ENCODE peak calls at places on chromosome 5, in five cellular contexts. F, W, O, K and J are unnamed samples.

GRCh38 chr5:148452499-148453193 is 68.9 kb downstream of the FBXO38 start:
- DNase-seq in F (no peak), W (no peak), O (no peak), K (no peak), J (no peak)

GRCh38 chr5:174935854-174936474 is 211.6 kb downstream of the MSX2 start:
- DNase-seq in F (peak), O (peak), K (peak), W (peak), J (peak)

GRCh38 chr5:66151030-66151429 is 6.9 kb downstream of the SREK1 start:
- DNase-seq in W (no peak), K (no peak), O (no peak), F (no peak), J (no peak)

GRCh38 chr5:154058055-154059038 is 19.6 kb downstream of the MFAP3 start:
- DNase-seq in K (no peak), F (no peak), W (no peak), O (no peak), J (peak)

GRCh38 chr5:137142371-137143243 is 356.5 kb downstream of the SPOCK1 start:
- DNase-seq in O (peak), K (peak), F (no peak), W (no peak), J (peak)

GRCh38 chr5:14414007-14414406 is 167.6 kb upstream of the OTULINL start:
- DNase-seq in O (no peak), K (no peak), F (no peak), W (no peak), J (no peak)

GRCh38 chr5:497871-498509 is 26.3 kb downstream of the SLC9A3 start:
- DNase-seq in K (no peak), W (no peak), F (no peak), O (no peak), J (no peak)

GRCh38 chr5:94174748-94175411 is 433.5 kb upstream of the POU5F2 start:
- DNase-seq in K (no peak), O (no peak), F (no peak), W (no peak), J (peak)

GRCh38 chr5:141521244-141521781 is 32.4 kb downstream of the PCDHGC5 start:
- DNase-seq in K (no peak), O (peak), F (peak), W (no peak), J (peak)
- H3K4me3 ChIP-seq in K (peak), O (no peak), F (no peak), W (no peak), J (peak)

GRCh38 chr5:1888541-1889251 is 6.0 kb upstream of the IRX4 start:
- DNase-seq in K (peak), W (no peak), O (no peak), F (no peak), J (no peak)

GRCh38 chr5:1887400-1888360 is 5.0 kb upstream of the IRX4 start:
- DNase-seq in F (no peak), K (peak), W (no peak), O (peak), J (no peak)

GRCh38 chr5:1885777-1886633 is 3.3 kb upstream of the IRX4 start:
- DNase-seq in F (no peak), K (peak), W (no peak), O (peak), J (no peak)

GRCh38 chr5:1885476-1885755 is 2.7 kb upstream of the IRX4 start:
- DNase-seq in F (no peak), W (no peak), K (no peak), O (no peak), J (no peak)

GRCh38 chr5:1886634-1887399 is 4.1 kb upstream of the IRX4 start:
- DNase-seq in O (peak), F (no peak), K (peak), W (no peak), J (no peak)
- H3K4me3 ChIP-seq in O (peak), F (peak), K (peak), W (no peak), J (no peak)

DNA sequence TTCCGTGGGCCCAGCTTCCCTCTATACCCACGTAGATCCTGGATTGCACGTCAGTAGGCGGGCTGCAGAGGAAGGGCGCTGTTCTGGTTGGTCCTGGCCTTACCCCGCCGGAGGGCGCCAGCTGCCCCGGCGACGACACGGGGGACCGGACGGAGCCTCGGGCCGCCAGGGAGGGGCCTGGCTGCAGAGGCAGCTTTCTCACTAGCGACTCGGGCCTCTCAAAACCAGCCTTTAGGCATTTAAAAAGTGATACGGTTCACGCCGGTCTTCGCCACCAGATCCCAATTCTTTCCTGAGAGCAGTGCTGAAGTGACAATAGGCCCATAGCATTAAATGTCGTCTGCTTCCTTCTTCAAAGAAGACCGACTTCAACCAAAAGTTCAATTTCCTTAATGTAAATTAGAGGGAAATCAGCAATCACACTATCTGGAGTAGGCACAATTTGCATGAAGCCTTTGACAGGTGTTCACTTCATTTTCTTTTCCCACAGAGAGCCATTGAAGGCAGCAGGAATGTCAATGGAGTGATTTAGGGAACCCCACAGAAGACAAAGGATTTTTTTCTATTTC is 17.6 kb upstream of the UBE2D2 start:
- DNase-seq in F (peak), W (peak), O (peak), K (peak), J (no peak)
- H3K4me3 ChIP-seq in F (no peak), W (peak), O (peak), K (peak), J (peak)

GRCh38 chr5:82365744-82366228 is 87.6 kb upstream of the RPS23 start:
- DNase-seq in O (no peak), K (no peak), F (peak), W (no peak), J (no peak)
- H3K4me3 ChIP-seq in O (no peak), K (no peak), F (no peak), W (no peak), J (no peak)